ENCODE peak calls at places on chromosomes 1 and 21, in four cellular contexts. F is hippocampal formation, J is GDM1, K is left cardiac atrium. E is an unnamed sample.

GRCh38 chr1:206856674-206857464 is 8.6 kb upstream of the IL20 start:
- DNase-seq in F (no peak), J (no peak), K (no peak), E (peak)

GRCh38 chr21:18603246-18603645 is 199.7 kb upstream of the TMPRSS15 start:
- DNase-seq in F (no peak), J (no peak), K (no peak), E (no peak)

GRCh38 chr1:157566484-157567300 is 14.4 kb upstream of the FCRL5 start:
- DNase-seq in F (no peak), J (peak), K (no peak), E (peak)

GRCh38 chr1:222935239-222935900 is 120.5 kb downstream of the DISP1 start:
- DNase-seq in F (no peak), J (no peak), K (no peak), E (no peak)

GRCh38 chr1:39701092-39701460 is 9.8 kb upstream of the HPCAL4 start:
- DNase-seq in F (no peak), J (no peak), K (peak), E (no peak)

GRCh38 chr21:38824124-38824822 is 18.5 kb downstream of the ETS2 start:
- DNase-seq in F (no peak), J (no peak), K (no peak), E (no peak)

GRCh38 chr1:171048014-171048413 is 42.7 kb upstream of the FMO3 start:
- DNase-seq in F (no peak), J (no peak), K (no peak), E (no peak)

GRCh38 chr1:179824265-179824664 is 53.3 kb downstream of the TOR1AIP2 start:
- DNase-seq in F (no peak), J (no peak), K (no peak), E (no peak)

GRCh38 chr1:15770313-15770962 is 11.8 kb downstream of the FBLIM1 start:
- DNase-seq in F (no peak), J (no peak), K (no peak), E (no peak)

GRCh38 chr1:84539972-84540371 is 33.6 kb upstream of the GNG5 start:
- DNase-seq in F (no peak), J (no peak), K (no peak), E (no peak)

GRCh38 chr1:81662913-81663526 is 137.7 kb upstream of the ADGRL2 start:
- DNase-seq in F (no peak), J (no peak), K (no peak), E (no peak)

GRCh38 chr1:67844988-67845387 is 11.7 kb upstream of the GNG12 start:
- DNase-seq in F (no peak), J (no peak), K (no peak), E (no peak)

GRCh38 chr1:45172015-45172414 is 34.4 kb downstream of the ZSWIM5 start:
- DNase-seq in F (no peak), J (no peak), K (no peak), E (no peak)

GRCh38 chr1:66330711-66331110 is 203.2 kb upstream of the SGIP1 start:
- DNase-seq in F (no peak), J (peak), K (no peak), E (no peak)

GRCh38 chr1:93533677-93534076 is 85.8 kb downstream of the FNBP1L start:
- DNase-seq in F (no peak), J (no peak), K (no peak), E (no peak)

GRCh38 chr1:222754386-222755139 is 17.6 kb downstream of the FAM177B start:
- DNase-seq in F (peak), J (no peak), K (peak), E (no peak)

GRCh38 chr1:163071381-163072255 is 2.5 kb downstream of the RGS4 start:
- DNase-seq in F (no peak), J (peak), K (peak), E (no peak)

GRCh38 chr1:155569988-155570592 is 7.5 kb upstream of the ASH1L start:
- DNase-seq in F (no peak), J (no peak), K (no peak), E (no peak)

GRCh38 chr1:206606867-206607266 is 5.4 kb downstream of the EIF2D start:
- DNase-seq in F (no peak), J (no peak), K (no peak), E (no peak)

GRCh38 chr1:239388578-239388977 is 2.2 kb downstream of the CHRM3 start:
- DNase-seq in F (no peak), J (no peak), K (no peak), E (no peak)

E was measured in GM06990.